ENCODE peak calls at places on chromosomes 16 and 17, in six cellular contexts. R is IMR-90, A is neuronal stem cell, U is H1, V is trophoblast cell, I is mesenchymal stem cell. H is an unnamed sample.

GRCh38 chr17:30586818-30587595 is 109.8 kb downstream of the GOSR1 start:
- DNase-seq in R (peak), A (no peak), U (no peak), V (no peak), I (peak), H (no peak)

GRCh38 chr17:77803726-77804125 is 154.8 kb upstream of the TNRC6C start:
- DNase-seq in R (no peak), A (no peak), U (no peak), V (no peak), I (no peak), H (no peak)

GRCh38 chr16:77722315-77723107 is at the start of gene NUDT7:
- DNase-seq in R (peak), A (peak), U (peak), V (peak), I (peak), H (peak)

GRCh38 chr16:3656491-3657468 is 2.3 kb downstream of the DNASE1 start:
- DNase-seq in R (no peak), A (no peak), U (no peak), V (peak), I (no peak), H (no peak)

GRCh38 chr17:57486978-57487377 is 230.7 kb downstream of the MSI2 start:
- DNase-seq in R (no peak), A (no peak), U (no peak), V (no peak), I (no peak), H (no peak)

GRCh38 chr16:73268311-73268997 is 220.5 kb upstream of the ZFHX3 start:
- DNase-seq in R (peak), A (peak), U (no peak), V (no peak), I (no peak), H (peak)

GRCh38 chr16:17470871-17471744 is at the start of gene XYLT1:
- DNase-seq in R (peak), A (no peak), U (peak), V (peak), I (no peak), H (peak)

GRCh38 chr16:65950211-65950610 is 416.3 kb upstream of the CDH5 start:
- DNase-seq in R (peak), A (no peak), U (no peak), V (no peak), I (peak), H (no peak)

GRCh38 chr16:21145738-21146137 is 4.9 kb downstream of the DNAH3 start:
- DNase-seq in R (no peak), A (no peak), U (no peak), V (no peak), I (no peak), H (no peak)
- H3K4me2 ChIP-seq in R (no peak), A (no peak), U (no peak), V (no peak), I (no peak), H (no peak)

GRCh38 chr17:39196191-39196819 is 1.2 kb downstream of the CACNB1 start:
- DNase-seq in R (no peak), A (no peak), U (no peak), V (no peak), I (no peak), H (no peak)

GRCh38 chr17:39196820-39197331 is 593 bp downstream of the CACNB1 start:
- DNase-seq in R (no peak), A (no peak), U (peak), V (no peak), I (no peak), H (no peak)

GRCh38 chr17:39194089-39194984 is 3.1 kb downstream of the CACNB1 start:
- DNase-seq in R (peak), A (peak), U (peak), V (peak), I (peak), H (peak)

GRCh38 chr17:39194985-39195524 is 2.4 kb downstream of the CACNB1 start:
- DNase-seq in R (no peak), A (peak), U (no peak), V (no peak), I (no peak), H (peak)

DNA sequence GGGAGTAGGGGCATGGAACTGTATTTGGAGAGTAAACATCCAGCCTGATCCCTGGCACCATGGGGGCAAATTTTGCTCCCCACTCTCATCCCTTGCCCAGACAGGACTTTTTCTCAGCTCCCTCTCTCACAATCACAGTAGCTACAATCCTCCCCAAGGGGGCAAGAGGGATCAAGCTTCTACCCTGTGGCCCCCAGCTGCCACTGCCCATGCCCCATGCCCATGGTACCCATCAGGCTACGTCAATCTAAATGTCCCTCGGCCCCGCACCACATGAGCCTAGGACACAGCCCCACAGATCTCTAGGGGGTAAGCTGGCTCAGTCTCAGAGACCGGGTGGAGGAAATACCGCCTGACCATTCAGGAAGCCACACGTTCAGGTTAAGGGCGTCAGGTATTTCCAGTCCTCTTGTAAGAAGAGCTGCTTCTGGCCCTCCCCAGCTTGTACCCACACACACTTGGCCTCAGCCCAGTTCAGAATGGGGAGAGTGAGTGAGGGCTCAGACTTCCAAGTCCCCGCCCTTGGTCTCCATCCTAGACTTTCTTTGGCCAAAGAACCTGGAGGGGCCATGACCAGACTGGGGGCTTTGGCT is 1.8 kb downstream of the CACNB1 start:
- DNase-seq in R (no peak), A (no peak), U (no peak), V (no peak), I (no peak), H (no peak)
- H3K4me3 ChIP-seq in R (no peak), A (no peak), U (peak), V (no peak), I (peak), H (no peak)

GRCh38 chr17:8696951-8697745 is 47.5 kb downstream of the CCDC42 start:
- DNase-seq in R (peak), A (no peak), U (peak), V (peak), I (peak), H (peak)
- H2BK5ac ChIP-seq in R (peak), A (no peak), U (peak), V (peak), I (peak), H (peak)

GRCh38 chr16:88780100-88781062 is 4.6 kb downstream of the PIEZO1 start:
- DNase-seq in R (no peak), A (no peak), U (no peak), V (no peak), I (no peak), H (no peak)
- H3K4me2 ChIP-seq in R (no peak), A (no peak), U (no peak), V (no peak), I (no peak), H (no peak)

GRCh38 chr17:49746791-49747490 is 17.0 kb downstream of the FAM117A start:
- DNase-seq in R (no peak), A (no peak), U (no peak), V (no peak), I (no peak), H (no peak)
- H3K4me3 ChIP-seq in R (no peak), A (no peak), U (no peak), V (no peak), I (no peak), H (no peak)

H was measured in mesendoderm.